ENCODE peak calls at places on chromosome 19, in eight cellular contexts. G, B, V, N, M, R, A and W are unnamed samples.

GRCh38 chr19:50873056-50873455 is at the start of gene KLK2:
- DNase-seq in A (no peak), B (no peak), G (no peak), R (no peak), V (no peak), M (no peak), N (no peak), W (no peak)

GRCh38 chr19:43651758-43652545 is 12.3 kb upstream of the CADM4 start:
- DNase-seq in M (peak), G (no peak), B (no peak), N (peak), A (peak), R (peak), V (peak), W (peak)

GRCh38 chr19:20271215-20271926 is 104.4 kb downstream of the ZNF486 start:
- DNase-seq in B (no peak), G (no peak), M (no peak), N (no peak), A (no peak), R (no peak), V (no peak), W (no peak)

GRCh38 chr19:45591004-45591637 is 6.5 kb upstream of the OPA3 start:
- DNase-seq in M (no peak), B (no peak), V (peak), A (no peak), N (no peak), R (peak), G (peak), W (peak)

GRCh38 chr19:49113762-49114629 is at the start of gene LIN7B:
- DNase-seq in A (peak), M (peak), V (peak), G (peak), R (peak), B (no peak), N (peak), W (peak)

GRCh38 chr19:32168111-32168510 is 177.3 kb upstream of the ZNF507 start:
- DNase-seq in A (no peak), M (no peak), R (no peak), B (no peak), G (no peak), N (no peak), V (no peak), W (no peak)

GRCh38 chr19:46828484-46828883 is 22.2 kb downstream of the AP2S1 start:
- DNase-seq in M (no peak), R (no peak), V (peak), G (no peak), B (no peak), N (no peak), A (no peak), W (peak)

GRCh38 chr19:35935911-35936737 is at the start of gene LRFN3:
- DNase-seq in M (peak), B (no peak), V (peak), G (peak), N (peak), A (peak), R (peak), W (peak)

GRCh38 chr19:10543420-10544241 is at the start of gene ATG4D:
- DNase-seq in R (peak), V (peak), A (peak), G (peak), M (peak), N (peak), B (no peak), W (peak)

GRCh38 chr19:56538254-56538760 is 441 bp upstream of the ZFP28 start:
- DNase-seq in B (peak), V (peak), M (peak), R (peak), G (peak), N (peak), A (peak), W (peak)

GRCh38 chr19:10220695-10221094 is 10.4 kb downstream of the S1PR2 start:
- DNase-seq in V (no peak), B (no peak), R (no peak), N (no peak), G (no peak), A (no peak), M (no peak), W (no peak)

GRCh38 chr19:5823579-5824281 is 15.8 kb downstream of the FUT6 start:
- DNase-seq in N (no peak), G (no peak), M (no peak), A (no peak), B (no peak), V (no peak), R (peak), W (no peak)
- TF ChIP-seq CTCF in N (peak), G (no peak), M (peak), A (peak), B (no peak), V (peak), R (peak), W (peak)

DNA sequence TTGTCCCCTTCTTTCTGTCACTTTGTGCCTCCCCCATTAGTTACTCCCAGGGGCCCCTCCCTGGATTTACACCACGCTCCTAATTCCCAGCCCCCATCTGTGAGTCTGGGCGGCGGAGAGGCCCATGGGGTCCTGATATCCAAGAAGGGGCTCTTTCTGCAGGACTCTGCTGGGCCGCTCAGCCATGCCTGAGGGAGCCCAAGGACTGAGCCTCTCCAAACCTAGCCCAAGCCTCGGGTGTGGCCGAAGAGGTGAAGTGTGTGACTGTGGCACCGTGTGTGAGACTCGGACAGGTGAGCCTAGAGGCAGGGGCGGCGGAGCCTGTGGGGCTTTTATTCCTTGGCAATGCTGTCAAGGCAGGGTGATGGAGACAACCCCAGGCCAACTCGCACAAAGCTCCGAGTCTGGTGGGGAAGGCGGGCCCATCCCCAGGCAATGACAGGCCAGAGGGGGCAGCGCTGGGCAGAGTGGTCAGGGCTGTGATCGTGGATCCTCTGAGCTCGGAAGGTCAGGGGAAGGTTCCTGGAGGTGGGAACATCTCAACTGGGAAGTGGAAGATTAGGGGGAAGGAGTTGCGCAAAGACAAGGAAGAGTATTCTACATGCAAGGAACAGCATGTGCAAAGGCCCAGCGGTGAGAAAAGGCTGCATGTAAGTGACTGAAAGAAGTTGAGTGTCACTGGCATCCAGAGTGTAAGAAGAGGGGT is 1.6 kb downstream of the PLEKHG2 start:
- DNase-seq in V (peak), B (no peak), N (no peak), R (peak), M (peak), G (no peak), A (no peak), W (peak)
- TF ChIP-seq CTCF in V (peak), B (no peak), N (peak), R (peak), M (peak), G (no peak), A (peak), W (peak)

GRCh38 chr19:54439174-54439851 is 9.7 kb upstream of the LENG8 start:
- DNase-seq in R (peak), G (peak), A (peak), M (peak), V (no peak), N (no peak), B (no peak), W (no peak)
- TF ChIP-seq CTCF in R (peak), G (peak), A (peak), M (peak), V (peak), N (peak), B (no peak), W (peak)

DNA sequence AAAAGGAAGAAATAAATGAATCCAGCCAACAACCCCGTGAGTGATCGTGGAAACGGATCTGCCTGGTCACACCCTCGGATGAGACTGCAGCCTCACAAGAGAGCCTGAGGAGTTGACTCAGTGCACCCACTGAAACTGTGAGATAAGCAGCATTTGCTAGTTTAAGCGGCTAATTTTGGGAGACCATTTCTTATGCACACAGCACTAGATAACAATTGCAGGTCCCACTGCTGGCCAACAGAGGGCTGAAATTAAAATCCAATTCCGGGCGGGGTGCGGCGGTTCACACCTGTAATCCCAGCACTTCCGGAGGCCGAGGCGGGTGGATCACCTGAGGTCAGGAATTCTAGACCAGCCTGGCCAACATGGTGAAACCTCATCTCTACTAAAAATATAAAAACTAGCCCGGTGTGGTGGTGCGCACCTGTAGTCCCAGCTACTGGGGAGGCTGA is 3.6 kb downstream of the UQCR11 start:
- DNase-seq in V (no peak), G (no peak), M (no peak), B (no peak), R (no peak), N (no peak), A (no peak), W (no peak)
- TF ChIP-seq CTCF in V (peak), G (no peak), M (peak), B (no peak), R (no peak), N (peak), A (peak), W (peak)

DNA sequence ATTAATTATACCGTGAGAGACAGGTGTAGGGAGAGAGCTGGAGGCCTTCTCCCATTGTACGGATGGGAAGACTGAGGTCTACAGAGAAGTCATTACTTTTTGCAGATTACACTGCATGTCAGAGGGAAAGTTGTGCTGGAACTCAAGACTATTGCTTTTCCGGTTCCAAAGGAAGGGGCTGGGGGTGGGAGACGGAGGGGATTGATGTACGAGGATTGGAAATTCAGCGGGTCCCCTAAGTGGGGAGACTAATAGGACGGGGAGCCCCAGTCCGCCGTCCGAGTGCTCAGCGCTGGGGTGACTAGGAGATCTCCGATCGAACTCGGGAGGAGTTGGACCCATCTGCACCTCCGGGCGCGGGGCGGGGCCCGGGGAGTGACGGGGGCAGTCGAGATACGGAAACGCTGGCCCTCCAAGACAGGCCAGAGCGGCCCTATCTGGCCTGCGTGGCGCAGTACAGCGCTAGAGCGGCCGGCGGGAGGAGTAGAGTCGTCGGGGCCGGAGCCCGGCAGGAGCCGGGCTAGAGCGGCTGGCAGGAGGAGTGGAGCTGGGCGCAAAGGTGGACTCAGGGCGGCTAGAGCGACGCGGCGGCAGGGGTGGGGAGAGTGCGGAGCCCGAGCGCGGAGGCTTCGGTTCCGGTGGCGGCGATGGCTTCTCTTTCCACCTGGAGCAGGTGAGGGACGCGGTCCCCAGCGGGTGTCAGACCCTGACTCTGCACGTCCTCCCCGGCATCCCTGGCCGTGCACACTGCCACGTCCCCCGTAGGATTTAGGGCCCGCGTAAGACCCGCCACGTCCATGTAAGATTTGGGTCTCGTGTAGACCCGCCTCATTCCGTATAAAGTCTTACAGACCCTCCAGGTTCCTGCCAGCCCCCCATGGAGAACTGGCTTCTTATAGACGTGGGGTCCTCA is 1.1 kb downstream of the ARHGEF1 start:
- DNase-seq in R (peak), V (peak), B (peak), A (peak), G (peak), M (peak), N (peak), W (peak)
- TF ChIP-seq CTCF in R (no peak), V (no peak), B (no peak), A (no peak), G (no peak), M (peak), N (peak), W (peak)

GRCh38 chr19:18160441-18160791 is 7.5 kb downstream of the PIK3R2 start:
- DNase-seq in R (no peak), N (no peak), B (no peak), M (no peak), G (no peak), V (peak), A (no peak), W (no peak)

GRCh38 chr19:18159810-18160209 is 6.8 kb downstream of the PIK3R2 start:
- DNase-seq in N (no peak), G (no peak), R (no peak), B (no peak), V (no peak), M (no peak), A (no peak), W (no peak)

GRCh38 chr19:18161691-18162039 is 8.7 kb downstream of the PIK3R2 start:
- DNase-seq in R (no peak), B (no peak), N (no peak), A (no peak), M (no peak), V (no peak), G (peak), W (no peak)

GRCh38 chr19:18158471-18158870 is 5.5 kb downstream of the PIK3R2 start:
- DNase-seq in G (no peak), V (no peak), R (no peak), M (no peak), B (no peak), N (no peak), A (no peak), W (no peak)

GRCh38 chr19:18160792-18161690 is 8.1 kb downstream of the PIK3R2 start:
- DNase-seq in V (peak), R (peak), G (peak), A (no peak), N (no peak), M (peak), B (no peak), W (peak)
- TF ChIP-seq CTCF in V (no peak), R (peak), G (peak), A (peak), N (peak), M (peak), B (peak), W (peak)